ENCODE peak calls at places on chromosomes 2 and 18, in seven cellular contexts. D, K, Y, Z, M, V and B are unnamed samples.

GRCh38 chr18:46950064-46950656 is 32.8 kb downstream of the KATNAL2 start:
- DNase-seq in D (no peak), K (no peak), Y (no peak), Z (no peak), M (no peak), V (peak; percentile 14), B (peak; percentile 12)

GRCh38 chr2:47072018-47072691 is 83.0 kb downstream of the STPG4 start:
- DNase-seq in D (peak; percentile 41), K (peak; percentile 97), Y (no peak), Z (peak; percentile 69), M (peak; percentile 93), V (peak; percentile 99), B (peak; percentile 98)

GRCh38 chr2:168686485-168687191 is 115.8 kb upstream of the NOSTRIN start:
- DNase-seq in D (no peak), K (no peak), Y (no peak), Z (no peak), M (no peak), V (peak; percentile 52), B (no peak)

GRCh38 chr2:64750001-64750816 is 96.5 kb upstream of the SERTAD2 start:
- DNase-seq in D (peak; percentile 64), K (no peak), Y (peak; percentile 58), Z (no peak), M (peak; percentile 73), V (peak; percentile 52), B (peak; percentile 25)

GRCh38 chr2:46805401-46805951 is 110.1 kb downstream of the MCFD2 start:
- DNase-seq in D (no peak), K (no peak), Y (no peak), Z (no peak), M (no peak), V (no peak), B (no peak)

GRCh38 chr2:20614201-20615045 is 36.5 kb downstream of the HS1BP3 start:
- DNase-seq in D (no peak), K (no peak), Y (peak; percentile 69), Z (no peak), M (no peak), V (no peak), B (peak; percentile 89)

GRCh38 chr2:161166538-161167409 is 6.5 kb downstream of the TANK start:
- DNase-seq in D (no peak), K (no peak), Y (no peak), Z (no peak), M (no peak), V (no peak), B (no peak)

GRCh38 chr2:143629344-143629743 is 500.1 kb downstream of the ARHGAP15 start:
- DNase-seq in D (no peak), K (peak; percentile 68), Y (no peak), Z (peak; percentile 60), M (no peak), V (peak; percentile 66), B (peak; percentile 91)

GRCh38 chr2:177161741-177162440 is 50.7 kb upstream of the HNRNPA3 start:
- DNase-seq in D (no peak), K (no peak), Y (no peak), Z (no peak), M (no peak), V (peak; percentile 57), B (peak; percentile 39)

GRCh38 chr2:144694456-144694855 is 174.5 kb upstream of the ZEB2 start:
- DNase-seq in D (no peak), K (no peak), Y (no peak), Z (no peak), M (no peak), V (no peak), B (no peak)

GRCh38 chr2:127535941-127536340 is 458 bp downstream of the MYO7B start:
- DNase-seq in D (no peak), K (no peak), Y (no peak), Z (no peak), M (no peak), V (no peak), B (no peak)

GRCh38 chr18:54162431-54162830 is 62.0 kb downstream of the MBD2 start:
- DNase-seq in D (no peak), K (peak; percentile 52), Y (no peak), Z (peak; percentile 46), M (no peak), V (peak; percentile 64), B (peak; percentile 50)

GRCh38 chr2:45944075-45944474 is 292.6 kb downstream of the PRKCE start:
- DNase-seq in D (no peak), K (no peak), Y (no peak), Z (no peak), M (no peak), V (peak; percentile 70), B (peak; percentile 57)

GRCh38 chr18:63869851-63870250 is 17.7 kb upstream of the SERPINB2 start:
- DNase-seq in D (no peak), K (no peak), Y (no peak), Z (no peak), M (no peak), V (no peak), B (no peak)

GRCh38 chr2:44770221-44771187 is 171.0 kb upstream of the SIX3 start:
- DNase-seq in D (no peak), K (no peak), Y (no peak), Z (no peak), M (no peak), V (no peak), B (no peak)
- TF ChIP-seq CTCF in D (no peak), K (no peak), Y (no peak), Z (no peak), M (no peak), V (no peak), B (no peak)

GRCh38 chr18:76982038-76982437 is 150.5 kb downstream of the MBP start:
- DNase-seq in D (no peak), K (no peak), Y (no peak), Z (no peak), M (no peak), V (no peak), B (no peak)

GRCh38 chr18:76979111-76979751 is 153.4 kb downstream of the MBP start:
- DNase-seq in D (no peak), K (no peak), Y (no peak), Z (no peak), M (no peak), V (no peak), B (no peak)

GRCh38 chr18:76979906-76980305 is 152.7 kb downstream of the MBP start:
- DNase-seq in D (no peak), K (no peak), Y (no peak), Z (no peak), M (no peak), V (no peak), B (no peak)

GRCh38 chr18:76981388-76981968 is 151.1 kb downstream of the MBP start:
- DNase-seq in D (no peak), K (no peak), Y (peak; percentile 61), Z (no peak), M (no peak), V (no peak), B (no peak)

DNA sequence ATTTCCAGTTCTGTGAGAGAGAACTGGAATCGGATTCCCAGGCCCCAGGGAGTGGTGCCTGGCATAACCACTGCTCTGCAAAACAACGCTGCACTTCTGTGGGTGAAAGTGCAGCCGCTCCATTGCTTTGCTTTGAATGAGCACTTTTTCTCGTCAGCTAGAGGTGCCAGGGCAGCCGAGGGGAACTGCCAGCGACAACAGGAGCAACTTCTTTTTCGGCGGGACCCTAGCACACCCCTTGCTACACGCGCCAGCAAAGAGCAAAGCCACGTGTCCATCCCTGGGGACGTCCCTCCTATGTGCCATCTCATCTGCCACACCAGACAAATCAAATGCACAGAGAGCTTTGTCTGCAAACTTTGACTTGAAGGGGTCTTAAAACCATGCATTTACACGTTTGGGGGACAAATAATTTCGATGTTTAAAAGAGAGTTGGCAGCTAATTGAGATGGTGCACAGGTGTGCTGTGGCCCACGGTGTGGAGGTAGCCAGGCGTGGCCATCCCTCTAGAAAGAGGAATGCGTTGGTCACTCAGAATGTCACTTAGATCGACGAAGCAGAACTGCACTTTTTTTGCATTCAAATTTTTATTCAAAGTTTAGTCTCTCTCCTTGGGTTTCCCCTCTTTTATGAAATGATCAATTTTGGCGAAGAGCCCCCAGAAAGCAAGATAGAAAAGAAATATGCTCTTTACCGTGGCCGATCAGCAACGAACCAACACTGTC is 151.8 kb downstream of the MBP start:
- DNase-seq in D (no peak), K (no peak), Y (no peak), Z (no peak), M (no peak), V (no peak), B (no peak)
- H3K4me3 ChIP-seq in D (no peak overlapping the region), K (no peak overlapping the region), Y (no peak overlapping the region), Z (no peak overlapping the region), M (no peak overlapping the region), V (no peak overlapping the region), B (no peak overlapping the region)

GRCh38 chr18:11859903-11860407 is 8.7 kb downstream of the CHMP1B start:
- DNase-seq in D (no peak), K (no peak), Y (no peak), Z (peak; percentile 26), M (no peak), V (peak; percentile 52), B (peak; percentile 67)
- TF ChIP-seq CTCF in D (no peak), K (peak; percentile 31), Y (no peak), Z (peak; percentile 31), M (no peak), V (peak; percentile 23), B (peak; percentile 27)

DNA sequence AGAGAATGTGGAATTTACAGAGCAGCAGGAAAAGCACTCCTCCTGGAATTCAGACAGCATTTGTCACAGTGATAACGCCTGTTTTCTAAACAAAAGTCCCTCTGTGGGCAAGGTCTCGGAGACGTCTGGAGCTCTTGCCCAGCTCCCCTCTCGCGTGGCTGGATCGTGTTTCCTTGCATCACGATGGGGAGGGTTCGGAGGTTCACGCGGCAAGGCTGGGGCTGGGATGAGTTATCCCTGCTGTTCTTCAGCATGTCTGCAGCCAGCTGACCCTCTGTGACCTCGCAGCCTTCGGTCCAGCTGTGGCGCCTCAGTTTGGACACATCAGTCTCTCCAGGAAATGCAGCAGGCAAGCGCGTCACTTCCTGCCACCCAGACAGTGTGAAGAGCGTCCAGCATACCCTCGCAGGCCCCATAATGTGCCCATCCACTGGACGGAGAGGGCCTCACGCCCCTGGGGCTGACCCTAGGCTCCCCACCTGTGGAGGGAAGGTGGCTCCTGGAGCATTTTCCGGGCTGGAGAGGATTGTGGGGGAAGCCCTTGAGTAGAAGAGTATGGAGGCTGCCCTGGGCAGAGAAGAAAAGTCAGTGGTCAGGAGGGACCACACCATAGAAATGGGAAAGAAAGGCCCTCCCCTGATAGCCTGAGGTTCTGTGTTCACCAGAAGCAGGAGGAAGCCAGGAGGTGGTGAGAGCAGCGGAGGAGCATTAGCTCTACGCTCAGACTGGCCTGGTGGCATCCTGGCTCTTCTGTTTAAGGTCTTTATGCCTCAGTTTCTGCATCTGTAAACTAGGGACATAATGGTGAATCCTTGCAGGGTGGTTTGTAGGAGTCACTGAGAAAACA is 30.5 kb downstream of the GLI2 start:
- DNase-seq in D (peak; percentile 48), K (no peak), Y (peak; percentile 51), Z (peak; percentile 78), M (peak; percentile 91), V (peak; percentile 99), B (peak; percentile 100)
- H3K4me3 ChIP-seq in D (no peak overlapping the region), K (no peak overlapping the region), Y (no peak overlapping the region), Z (no peak overlapping the region), M (peak overlapping the region; percentile 6), V (no peak overlapping the region), B (no peak overlapping the region)

GRCh38 chr2:43127208-43127940 is 99.0 kb downstream of the ZFP36L2 start:
- DNase-seq in D (peak; percentile 68), K (no peak), Y (peak; percentile 80), Z (no peak), M (peak; percentile 92), V (peak; percentile 70), B (no peak)
- TF ChIP-seq CTCF in D (peak; percentile 16), K (peak; percentile 54), Y (peak; percentile 61), Z (peak; percentile 54), M (peak; percentile 51), V (peak; percentile 61), B (peak; percentile 58)

GRCh38 chr2:11305338-11305737 is 39.1 kb downstream of the ROCK2 start:
- DNase-seq in D (no peak), K (no peak), Y (no peak), Z (no peak), M (no peak), V (no peak), B (no peak)
- H3K4me3 ChIP-seq in D (no peak overlapping the region), K (no peak overlapping the region), Y (no peak overlapping the region), Z (no peak overlapping the region), M (no peak overlapping the region), V (no peak overlapping the region), B (no peak overlapping the region)